ENCODE peak calls at places on chromosomes 2 and 18, in six cellular contexts. One of them, this sample, is unnamed.

GRCh38 chr2:96811916-96812315 is 4.2 kb upstream of the CNNM3 start:
- DNase-seq in A549: no peak
- DNase-seq in K562: no peak
- DNase-seq in GM12878: no peak
- DNase-seq in HepG2: no peak
- DNase-seq in endothelial cell of umbilical vein: no peak
- DNase-seq in this sample: no peak

GRCh38 chr2:69694894-69695849 is 46.8 kb upstream of the ANXA4 start:
- DNase-seq in A549: no peak
- DNase-seq in K562: no peak
- DNase-seq in GM12878: no peak
- DNase-seq in HepG2: peak
- DNase-seq in endothelial cell of umbilical vein: no peak
- DNase-seq in this sample: peak

GRCh38 chr2:151162185-151162584 is 99.5 kb downstream of the RBM43 start:
- DNase-seq in A549: no peak
- DNase-seq in K562: no peak
- DNase-seq in GM12878: no peak
- DNase-seq in HepG2: no peak
- DNase-seq in endothelial cell of umbilical vein: peak
- DNase-seq in this sample: no peak

GRCh38 chr18:61975526-61976326 is 82.9 kb upstream of the RNF152 start:
- DNase-seq in A549: no peak
- DNase-seq in K562: no peak
- DNase-seq in GM12878: no peak
- DNase-seq in HepG2: no peak
- DNase-seq in endothelial cell of umbilical vein: no peak
- DNase-seq in this sample: no peak

GRCh38 chr2:260507-261161 is 3.2 kb downstream of the SH3YL1 start:
- DNase-seq in A549: no peak
- DNase-seq in K562: no peak
- DNase-seq in GM12878: no peak
- DNase-seq in HepG2: peak
- DNase-seq in endothelial cell of umbilical vein: no peak
- DNase-seq in this sample: no peak

GRCh38 chr2:42216712-42217111 is 47.6 kb downstream of the EML4 start:
- DNase-seq in A549: no peak
- DNase-seq in K562: no peak
- DNase-seq in GM12878: no peak
- DNase-seq in HepG2: no peak
- DNase-seq in endothelial cell of umbilical vein: no peak
- DNase-seq in this sample: peak

GRCh38 chr18:79605481-79605880 is 74.1 kb upstream of the CTDP1 start:
- DNase-seq in A549: no peak
- DNase-seq in K562: no peak
- DNase-seq in GM12878: no peak
- DNase-seq in HepG2: no peak
- DNase-seq in endothelial cell of umbilical vein: no peak
- DNase-seq in this sample: no peak

GRCh38 chr2:1707771-1708351 is 36.5 kb downstream of the PXDN start:
- DNase-seq in A549: no peak
- DNase-seq in K562: no peak
- DNase-seq in GM12878: no peak
- DNase-seq in HepG2: no peak
- DNase-seq in endothelial cell of umbilical vein: peak
- DNase-seq in this sample: peak

GRCh38 chr2:27798948-27799645 is 27.6 kb downstream of the MRPL33 start:
- DNase-seq in A549: peak
- DNase-seq in K562: peak
- DNase-seq in GM12878: no peak
- DNase-seq in HepG2: peak
- DNase-seq in endothelial cell of umbilical vein: peak
- DNase-seq in this sample: peak

GRCh38 chr2:163210430-163210918 is 371.9 kb upstream of the KCNH7 start:
- DNase-seq in A549: no peak
- DNase-seq in K562: no peak
- DNase-seq in GM12878: no peak
- DNase-seq in HepG2: no peak
- DNase-seq in endothelial cell of umbilical vein: no peak
- DNase-seq in this sample: no peak

GRCh38 chr2:4962419-4962818 is 729.8 kb upstream of the SOX11 start:
- DNase-seq in A549: no peak
- DNase-seq in K562: no peak
- DNase-seq in GM12878: no peak
- DNase-seq in HepG2: no peak
- DNase-seq in endothelial cell of umbilical vein: no peak
- DNase-seq in this sample: no peak

GRCh38 chr2:148560501-148560900 is 84.0 kb upstream of the EPC2 start:
- DNase-seq in A549: no peak
- DNase-seq in K562: no peak
- DNase-seq in GM12878: no peak
- DNase-seq in HepG2: no peak
- DNase-seq in endothelial cell of umbilical vein: no peak
- DNase-seq in this sample: no peak

GRCh38 chr2:164847291-164847690 is 5.7 kb upstream of the COBLL1 start:
- DNase-seq in A549: no peak
- DNase-seq in K562: no peak
- DNase-seq in GM12878: no peak
- DNase-seq in HepG2: no peak
- DNase-seq in endothelial cell of umbilical vein: no peak
- DNase-seq in this sample: no peak
- TF ChIP-seq MYC in A549: no peak
- TF ChIP-seq MYC in K562: no peak
- TF ChIP-seq MYC in GM12878: no peak
- TF ChIP-seq MYC in HepG2: no peak
- TF ChIP-seq MYC in endothelial cell of umbilical vein: no peak
- TF ChIP-seq MYC in this sample: no peak

DNA sequence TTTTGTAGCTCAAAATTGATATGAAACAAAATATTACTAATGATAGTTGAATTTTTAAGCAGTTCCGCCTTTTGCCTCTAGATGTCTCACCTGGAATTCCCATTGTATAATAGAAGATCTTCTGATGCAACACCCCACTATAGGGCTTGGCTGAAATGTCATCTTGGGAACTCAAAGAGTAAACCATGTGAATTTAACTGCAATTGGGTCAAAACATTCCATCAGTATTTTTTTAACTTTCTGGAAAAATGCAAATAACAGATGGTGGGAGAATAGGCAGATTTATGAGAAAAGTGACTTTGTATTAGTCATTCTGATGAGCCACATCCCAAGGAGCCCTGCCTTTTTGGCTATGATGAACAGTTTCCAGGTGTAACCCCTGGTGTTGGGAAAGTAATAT is 489.9 kb downstream of the NYAP2 start:
- DNase-seq in A549: peak
- DNase-seq in K562: no peak
- DNase-seq in GM12878: no peak
- DNase-seq in HepG2: peak
- DNase-seq in endothelial cell of umbilical vein: peak
- DNase-seq in this sample: peak
- TF ChIP-seq CTCF in A549: peak
- TF ChIP-seq CTCF in K562: peak
- TF ChIP-seq CTCF in GM12878: peak
- TF ChIP-seq CTCF in HepG2: peak
- TF ChIP-seq CTCF in endothelial cell of umbilical vein: peak
- TF ChIP-seq CTCF in this sample: peak

GRCh38 chr2:12486205-12487118 is 230.3 kb upstream of the TRIB2 start:
- DNase-seq in A549: peak
- DNase-seq in K562: no peak
- DNase-seq in GM12878: no peak
- DNase-seq in HepG2: peak
- DNase-seq in endothelial cell of umbilical vein: no peak
- DNase-seq in this sample: no peak

GRCh38 chr2:12484536-12485115 is 232.1 kb upstream of the TRIB2 start:
- DNase-seq in A549: no peak
- DNase-seq in K562: no peak
- DNase-seq in GM12878: no peak
- DNase-seq in HepG2: no peak
- DNase-seq in endothelial cell of umbilical vein: peak
- DNase-seq in this sample: no peak

GRCh38 chr2:12487253-12488004 is 229.3 kb upstream of the TRIB2 start:
- DNase-seq in A549: no peak
- DNase-seq in K562: no peak
- DNase-seq in GM12878: no peak
- DNase-seq in HepG2: no peak
- DNase-seq in endothelial cell of umbilical vein: no peak
- DNase-seq in this sample: no peak

GRCh38 chr2:12490641-12491040 is 226.1 kb upstream of the TRIB2 start:
- DNase-seq in A549: no peak
- DNase-seq in K562: no peak
- DNase-seq in GM12878: no peak
- DNase-seq in HepG2: no peak
- DNase-seq in endothelial cell of umbilical vein: no peak
- DNase-seq in this sample: no peak

DNA sequence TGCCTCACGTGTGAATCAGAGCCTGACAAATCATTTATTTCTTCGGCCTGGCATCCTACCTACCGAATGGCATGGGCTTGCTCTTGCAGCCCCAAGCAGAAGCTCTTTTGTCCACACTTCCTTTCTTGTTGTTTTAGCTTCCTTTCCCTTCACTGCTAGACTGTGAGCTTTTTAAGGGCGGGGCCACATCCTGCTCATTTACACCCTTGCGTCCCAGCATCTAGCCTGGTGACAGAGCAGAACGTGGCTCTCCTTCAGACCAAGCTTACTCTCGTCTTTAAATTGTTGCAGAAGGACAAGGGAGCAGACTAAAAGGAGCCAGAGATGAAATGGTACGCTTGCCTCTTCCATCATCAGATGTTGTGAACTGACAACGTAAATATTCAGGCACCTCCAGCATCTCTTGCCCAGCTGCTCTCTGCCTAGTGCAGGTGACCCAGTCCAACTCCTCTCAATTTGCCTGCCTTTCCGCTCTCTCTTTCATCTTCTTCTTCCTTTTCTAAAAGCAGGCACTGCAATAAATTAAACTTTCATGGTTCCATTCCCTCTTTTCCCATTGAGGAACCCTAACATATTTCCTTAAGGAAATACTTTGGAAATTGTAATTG is 228.3 kb upstream of the TRIB2 start:
- DNase-seq in A549: no peak
- DNase-seq in K562: no peak
- DNase-seq in GM12878: no peak
- DNase-seq in HepG2: no peak
- DNase-seq in endothelial cell of umbilical vein: no peak
- DNase-seq in this sample: no peak
- TF ChIP-seq MAX in A549: no peak
- TF ChIP-seq MAX in K562: no peak
- TF ChIP-seq MAX in GM12878: no peak
- TF ChIP-seq MAX in HepG2: no peak
- TF ChIP-seq MAX in endothelial cell of umbilical vein: no peak
- TF ChIP-seq MAX in this sample: no peak

GRCh38 chr2:105546623-105546964 is 147.7 kb upstream of the FHL2 start:
- DNase-seq in A549: no peak
- DNase-seq in K562: no peak
- DNase-seq in GM12878: no peak
- DNase-seq in HepG2: no peak
- DNase-seq in endothelial cell of umbilical vein: peak
- DNase-seq in this sample: no peak
- TF ChIP-seq MYC in A549: no peak
- TF ChIP-seq MYC in K562: no peak
- TF ChIP-seq MYC in GM12878: no peak
- TF ChIP-seq MYC in HepG2: no peak
- TF ChIP-seq MYC in endothelial cell of umbilical vein: no peak
- TF ChIP-seq MYC in this sample: no peak

DNA sequence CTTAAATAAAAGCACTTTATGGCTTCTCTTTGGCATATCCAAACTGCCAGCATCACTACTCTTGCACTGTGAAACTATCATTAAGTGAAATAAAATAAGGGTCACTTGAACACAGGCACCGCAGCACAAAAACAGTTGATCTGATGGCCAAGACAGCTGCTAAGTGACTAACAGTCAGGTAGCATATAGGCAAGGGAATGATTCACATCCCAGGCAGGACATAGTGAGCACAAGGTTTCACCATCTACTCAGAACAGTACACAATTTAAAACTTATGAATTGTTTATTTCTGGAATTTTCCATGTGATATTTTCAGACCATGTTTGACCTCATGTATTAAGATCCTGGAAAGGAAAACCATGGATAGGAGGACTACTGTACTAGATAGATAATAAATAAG is 214.2 kb downstream of the MREG start:
- DNase-seq in A549: no peak
- DNase-seq in K562: no peak
- DNase-seq in GM12878: no peak
- DNase-seq in HepG2: no peak
- DNase-seq in endothelial cell of umbilical vein: peak
- DNase-seq in this sample: no peak
- TF ChIP-seq CTCF in A549: no peak
- TF ChIP-seq CTCF in K562: no peak
- TF ChIP-seq CTCF in GM12878: no peak
- TF ChIP-seq CTCF in HepG2: no peak
- TF ChIP-seq CTCF in endothelial cell of umbilical vein: no peak
- TF ChIP-seq CTCF in this sample: no peak

GRCh38 chr2:240371461-240372000 is 63.9 kb upstream of the GPC1 start:
- DNase-seq in A549: no peak
- DNase-seq in K562: no peak
- DNase-seq in GM12878: no peak
- DNase-seq in HepG2: no peak
- DNase-seq in endothelial cell of umbilical vein: no peak
- DNase-seq in this sample: no peak

GRCh38 chr2:240368746-240369724 is 66.4 kb upstream of the GPC1 start:
- DNase-seq in A549: no peak
- DNase-seq in K562: no peak
- DNase-seq in GM12878: no peak
- DNase-seq in HepG2: no peak
- DNase-seq in endothelial cell of umbilical vein: no peak
- DNase-seq in this sample: no peak

GRCh38 chr2:240367721-240368120 is 67.7 kb upstream of the GPC1 start:
- DNase-seq in A549: no peak
- DNase-seq in K562: no peak
- DNase-seq in GM12878: no peak
- DNase-seq in HepG2: no peak
- DNase-seq in endothelial cell of umbilical vein: no peak
- DNase-seq in this sample: no peak

GRCh38 chr2:240372051-240372450 is 63.4 kb upstream of the GPC1 start:
- DNase-seq in A549: no peak
- DNase-seq in K562: no peak
- DNase-seq in GM12878: no peak
- DNase-seq in HepG2: no peak
- DNase-seq in endothelial cell of umbilical vein: no peak
- DNase-seq in this sample: no peak

GRCh38 chr2:240369725-240370585 is 65.5 kb upstream of the GPC1 start:
- DNase-seq in A549: peak
- DNase-seq in K562: no peak
- DNase-seq in GM12878: no peak
- DNase-seq in HepG2: peak
- DNase-seq in endothelial cell of umbilical vein: no peak
- DNase-seq in this sample: no peak
- TF ChIP-seq MAX in A549: peak
- TF ChIP-seq MAX in K562: no peak
- TF ChIP-seq MAX in GM12878: no peak
- TF ChIP-seq MAX in HepG2: no peak
- TF ChIP-seq MAX in endothelial cell of umbilical vein: no peak
- TF ChIP-seq MAX in this sample: no peak